ENCODE peak calls at places on chromosomes 11 and 22, in four cellular contexts. C is colonic mucosa, T is left lung, R is OCI-LY7. I is an unnamed sample.

GRCh38 chr11:76693791-76694190 is 23.2 kb upstream of the LRRC32 start:
- DNase-seq in C (no peak), T (no peak), R (no peak), I (no peak)

GRCh38 chr11:78030429-78031325 is 7.6 kb upstream of the KCTD14 start:
- DNase-seq in C (peak), T (peak), R (no peak), I (no peak)

GRCh38 chr22:47631571-47632102 is 869.2 kb downstream of the TBC1D22A start:
- DNase-seq in C (no peak), T (no peak), R (no peak), I (no peak)

GRCh38 chr22:43901976-43902643 is 10.3 kb upstream of the PNPLA5 start:
- DNase-seq in C (no peak), T (no peak), R (no peak), I (no peak)

GRCh38 chr11:118980191-118980881 is 8.8 kb downstream of the FOXR1 start:
- DNase-seq in C (peak), T (peak), R (no peak), I (no peak)

GRCh38 chr11:19290356-19290755 is 49.6 kb upstream of the E2F8 start:
- DNase-seq in C (no peak), T (no peak), R (no peak), I (no peak)

GRCh38 chr11:795638-796564 is 2.2 kb downstream of the SLC25A22 start:
- DNase-seq in C (peak), T (peak), R (peak), I (peak)

GRCh38 chr11:72609045-72609444 is 65.2 kb downstream of the PDE2A start:
- DNase-seq in C (no peak), T (no peak), R (peak), I (no peak)

GRCh38 chr11:74577624-74578396 is 14.6 kb upstream of the POLD3 start:
- DNase-seq in C (no peak), T (no peak), R (no peak), I (no peak)

GRCh38 chr11:128904872-128905344 is 13.8 kb downstream of the KCNJ5 start:
- DNase-seq in C (peak), T (no peak), R (no peak), I (no peak)

GRCh38 chr11:117456027-117456720 is 128.5 kb downstream of the CEP164 start:
- DNase-seq in C (no peak), T (no peak), R (no peak), I (no peak)

GRCh38 chr11:112260490-112260889 is at the start of gene PLET1:
- DNase-seq in C (no peak), T (no peak), R (no peak), I (no peak)

GRCh38 chr11:77074205-77074604 is 7.4 kb downstream of the CAPN5 start:
- DNase-seq in C (peak), T (no peak), R (no peak), I (no peak)

GRCh38 chr11:70483077-70483861 is 84.9 kb downstream of the CTTN start:
- DNase-seq in C (no peak), T (peak), R (peak), I (peak)

GRCh38 chr22:42432020-42432596 is at the start of gene NFAM1:
- DNase-seq in C (peak), T (peak), R (no peak), I (peak)

GRCh38 chr11:24592342-24592741 is 95.5 kb downstream of the LUZP2 start:
- DNase-seq in C (no peak), T (no peak), R (no peak), I (no peak)

GRCh38 chr11:64918056-64918455 is 1.0 kb upstream of the ATG2A start:
- DNase-seq in C (no peak), T (no peak), R (peak), I (no peak)

GRCh38 chr11:109130910-109131309 is 291.1 kb upstream of the C11orf87 start:
- DNase-seq in C (no peak), T (no peak), R (no peak), I (no peak)

GRCh38 chr11:123580557-123581275 is 73.7 kb downstream of the SCN3B start:
- DNase-seq in C (peak), T (peak), R (peak), I (peak)

GRCh38 chr11:119361056-119361787 is 14.7 kb upstream of the MFRP start:
- DNase-seq in C (no peak), T (peak), R (peak), I (no peak)

GRCh38 chr11:77705195-77705876 is 67.7 kb upstream of the CLNS1A start:
- DNase-seq in C (no peak), T (no peak), R (no peak), I (no peak)

GRCh38 chr22:30637701-30638114 is 2.1 kb downstream of the SLC35E4 start:
- DNase-seq in C (no peak), T (no peak), R (no peak), I (no peak)

GRCh38 chr22:24067587-24068376 is 56.7 kb downstream of the CABIN1 start:
- DNase-seq in C (peak), T (no peak), R (peak), I (no peak)

GRCh38 chr11:79082920-79083319 is 357.9 kb downstream of the TENM4 start:
- DNase-seq in C (no peak), T (no peak), R (no peak), I (no peak)

GRCh38 chr11:128779036-128779435 is 85.2 kb downstream of the FLI1 start:
- DNase-seq in C (no peak), T (no peak), R (no peak), I (no peak)

GRCh38 chr11:76579047-76579751 is 91.3 kb downstream of the LRRC32 start:
- DNase-seq in C (no peak), T (no peak), R (peak), I (no peak)

GRCh38 chr22:32801436-32802290 is at the start of gene TIMP3:
- DNase-seq in C (peak), T (peak), R (no peak), I (no peak)

GRCh38 chr11:9313648-9314290 is 624 bp downstream of the TMEM41B start:
- DNase-seq in C (peak), T (no peak), R (peak), I (no peak)

GRCh38 chr11:12853652-12854296 is 155.3 kb upstream of the RASSF10 start:
- DNase-seq in C (peak), T (no peak), R (no peak), I (no peak)

GRCh38 chr11:22340803-22341581 is 2.8 kb downstream of the SLC17A6 start:
- DNase-seq in C (no peak), T (no peak), R (no peak), I (no peak)

GRCh38 chr11:4546876-4547275 is 1.9 kb downstream of the OR52M1 start:
- DNase-seq in C (no peak), T (no peak), R (no peak), I (no peak)

GRCh38 chr11:4551346-4551979 is 6.5 kb downstream of the OR52M1 start:
- DNase-seq in C (no peak), T (no peak), R (no peak), I (no peak)
- TF ChIP-seq CTCF in C (no peak), T (no peak), R (peak), I (peak)

GRCh38 chr11:95968585-95968984 is 44.7 kb upstream of the MTMR2 start:
- DNase-seq in C (no peak), T (no peak), R (peak), I (no peak)
- TF ChIP-seq CTCF in C (peak), T (no peak), R (peak), I (no peak)

DNA sequence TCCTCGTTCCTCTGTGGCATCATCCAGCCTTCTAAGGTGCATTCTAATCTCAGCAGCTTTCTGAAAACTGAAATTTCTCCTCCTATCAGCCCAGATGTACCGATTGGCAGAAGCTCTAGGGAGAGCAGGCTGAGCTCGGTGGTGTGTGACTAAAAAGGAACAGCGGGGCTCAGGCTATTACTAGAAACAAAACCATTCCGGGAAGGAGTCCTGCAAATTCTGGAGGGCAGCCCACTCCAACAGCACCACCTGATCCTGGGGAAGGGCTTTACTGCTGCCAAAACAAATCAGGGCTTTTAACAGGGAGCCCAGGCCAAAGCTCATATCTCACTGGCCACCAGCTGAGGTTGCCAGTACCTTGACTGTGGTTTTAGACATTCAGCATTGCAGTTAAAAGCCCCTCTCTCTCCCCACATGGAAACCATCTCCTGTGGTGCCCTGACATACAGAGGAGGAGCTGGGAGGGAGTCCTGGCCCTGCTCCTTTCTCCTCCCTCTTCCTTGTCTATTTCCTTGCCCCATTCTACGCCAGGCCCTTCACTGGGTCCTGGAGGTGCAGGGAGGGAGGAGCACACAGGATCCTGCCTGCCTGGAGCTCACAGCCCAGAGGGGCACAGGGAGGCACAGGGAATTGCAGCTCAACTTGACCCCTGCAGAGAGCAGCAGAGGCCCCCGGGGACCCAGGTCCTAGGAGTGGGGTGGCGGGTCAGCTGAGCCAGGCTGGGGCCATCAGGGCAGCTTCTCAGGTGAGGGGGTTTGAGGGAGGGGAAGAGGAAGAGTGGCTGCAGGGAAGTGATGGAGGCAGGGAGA is 889 bp downstream of the PLAAT4 start:
- DNase-seq in C (no peak), T (peak), R (no peak), I (no peak)
- TF ChIP-seq CTCF in C (no peak), T (no peak), R (peak), I (no peak)

DNA sequence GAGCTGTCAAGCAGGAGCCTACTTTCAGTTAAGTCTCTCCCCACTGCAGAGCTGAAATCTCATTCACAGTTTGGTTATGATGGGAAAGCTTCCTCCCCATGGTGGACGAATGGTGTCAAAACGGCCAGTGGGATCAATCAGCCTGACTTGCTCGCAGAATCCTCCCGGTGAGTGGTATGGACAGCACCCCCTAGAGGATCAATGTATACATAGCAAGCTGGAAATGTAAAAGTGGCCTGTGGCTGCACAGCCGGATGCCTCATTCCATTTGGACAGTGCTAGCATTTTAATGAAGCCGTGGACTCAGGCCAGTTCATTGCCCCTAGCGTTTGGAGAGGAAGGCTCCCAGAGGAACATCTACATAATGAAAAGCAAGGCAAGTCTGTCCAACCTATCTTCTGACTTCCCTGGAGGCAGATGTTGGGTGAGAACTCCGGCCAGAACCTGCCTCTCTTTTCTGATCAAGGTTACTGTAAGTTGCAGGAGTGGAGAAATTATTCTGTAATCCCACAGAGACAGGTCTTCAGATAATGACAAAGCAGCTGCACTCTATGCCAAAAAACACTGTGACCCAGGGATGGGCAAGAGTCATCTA is 942.3 kb downstream of the NTM start:
- DNase-seq in C (no peak), T (no peak), R (peak), I (no peak)
- TF ChIP-seq CTCF in C (peak), T (peak), R (peak), I (peak)

DNA sequence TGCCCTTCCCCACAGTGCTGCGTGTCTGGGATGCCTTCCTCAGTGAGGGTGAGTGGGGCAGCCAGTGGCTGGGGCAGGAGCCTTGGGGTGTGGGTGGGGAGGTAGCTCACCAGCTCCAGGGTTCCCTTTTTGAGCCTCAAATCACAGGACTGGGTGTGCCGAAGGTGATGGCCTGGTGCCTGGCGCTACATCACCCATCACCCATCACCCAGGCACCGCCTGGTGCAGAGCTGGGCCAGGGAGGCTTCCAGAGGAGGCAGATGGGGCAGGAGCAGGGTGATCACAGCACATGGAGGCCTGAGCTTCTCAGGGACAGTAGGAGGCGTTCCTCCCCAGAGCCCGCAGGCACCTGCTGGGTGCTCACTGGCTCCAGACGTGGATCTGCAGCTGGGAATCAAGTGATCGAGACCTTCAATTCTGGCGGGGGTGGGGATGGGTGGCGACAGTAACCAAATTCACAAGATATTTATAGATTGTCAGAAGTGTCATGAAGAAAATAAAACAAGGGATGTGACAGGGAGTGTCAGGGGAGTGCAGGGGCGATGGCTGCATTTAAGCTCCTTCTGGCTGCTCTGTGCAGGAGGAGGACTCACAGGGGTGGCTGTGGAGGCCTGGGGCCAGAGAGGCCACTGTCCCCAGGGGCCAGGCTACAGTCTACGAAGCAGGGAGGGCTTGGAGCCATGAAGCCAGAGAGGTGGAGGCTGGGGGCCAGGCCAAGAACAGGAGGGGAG is 3.3 kb downstream of the TBC1D10C start:
- DNase-seq in C (no peak), T (no peak), R (peak), I (no peak)
- TF ChIP-seq CTCF in C (no peak), T (no peak), R (peak), I (no peak)

DNA sequence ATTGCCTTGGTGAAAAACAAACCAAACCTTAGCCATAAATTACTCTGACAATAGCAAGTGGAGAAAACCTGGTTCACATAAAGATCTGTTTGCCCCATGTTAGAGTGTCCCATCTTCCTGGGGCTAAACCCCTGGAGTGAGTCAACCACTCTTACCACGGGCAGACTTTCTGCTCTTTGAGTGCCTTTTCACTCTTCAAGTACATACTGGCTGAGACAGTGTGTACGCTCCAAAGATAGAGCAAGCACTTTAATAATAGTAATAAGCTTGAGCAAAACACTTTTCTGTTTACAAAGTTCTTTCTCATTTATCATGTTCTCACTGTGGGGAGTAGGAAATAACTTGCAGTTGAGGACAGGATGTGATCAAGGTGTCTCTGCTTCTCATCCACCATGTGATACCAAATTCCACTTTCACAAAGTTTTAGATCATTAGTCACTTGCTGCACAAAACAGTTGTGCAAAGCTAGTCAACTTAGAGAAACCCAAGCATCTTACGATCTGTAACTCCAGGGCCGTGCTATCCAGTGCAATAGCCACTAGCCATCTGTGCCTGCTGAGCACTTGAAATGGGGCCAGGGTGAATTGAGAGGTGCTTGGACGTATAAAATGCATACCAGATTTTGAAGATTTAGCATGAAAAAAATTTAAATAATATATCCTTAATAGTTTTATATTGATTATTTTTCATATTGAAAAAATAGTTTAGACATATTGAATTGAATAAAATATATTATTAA is 135.4 kb downstream of the KIF18A start:
- DNase-seq in C (no peak), T (no peak), R (no peak), I (no peak)
- TF ChIP-seq CTCF in C (no peak), T (no peak), R (no peak), I (no peak)

GRCh38 chr11:33257160-33257896 is at the start of gene HIPK3:
- DNase-seq in C (peak), T (peak), R (peak), I (peak)
- TF ChIP-seq CTCF in C (no peak), T (no peak), R (peak), I (peak)

GRCh38 chr22:19111140-19111539 is 11.1 kb downstream of the DGCR2 start:
- DNase-seq in C (no peak), T (peak), R (no peak), I (no peak)
- TF ChIP-seq CTCF in C (no peak), T (no peak), R (peak), I (no peak)

GRCh38 chr22:19179472-19180048 is 1.0 kb upstream of the SLC25A1 start:
- DNase-seq in C (peak), T (peak), R (peak), I (no peak)
- TF ChIP-seq CTCF in C (peak), T (peak), R (peak), I (peak)